ENCODE peak calls at places on chromosomes 6 and 20, in five cellular contexts. Q is GM12878, D is HepG2, A is HCT116, C is K562. F is an unnamed sample.

GRCh38 chr20:44080646-44081267 is 106.2 kb downstream of the JPH2 start:
- DNase-seq in C (peak; percentile 79), A (peak; percentile 68), D (peak; percentile 79), Q (peak; percentile 55), F (peak; percentile 87)

GRCh38 chr20:3783068-3783489 is 1.8 kb upstream of the SPEF1 start:
- DNase-seq in D (no peak), Q (no peak), A (no peak), C (no peak), F (no peak)

GRCh38 chr6:125858427-125859320 is 67.9 kb downstream of the NCOA7 start:
- DNase-seq in C (peak; percentile 85), A (peak; percentile 42), D (peak; percentile 80), Q (no peak), F (peak; percentile 86)

GRCh38 chr6:130366011-130366963 is at the start of gene TMEM200A:
- DNase-seq in D (no peak), C (no peak), A (no peak), Q (no peak), F (no peak)

GRCh38 chr6:81808834-81809598 is 56.5 kb upstream of the TENT5A start:
- DNase-seq in D (no peak), C (no peak), A (no peak), Q (no peak), F (no peak)

GRCh38 chr20:48791666-48792071 is 36.1 kb downstream of the PREX1 start:
- DNase-seq in Q (no peak), A (no peak), C (no peak), D (no peak), F (peak; percentile 74)

GRCh38 chr6:25301358-25301757 is 22.2 kb downstream of the CARMIL1 start:
- DNase-seq in D (no peak), Q (no peak), A (no peak), C (no peak), F (no peak)

GRCh38 chr20:41172296-41173140 is 35.2 kb downstream of the PLCG1 start:
- DNase-seq in A (no peak), Q (no peak), D (no peak), C (no peak), F (no peak)

GRCh38 chr6:56724455-56724854 is 81.8 kb upstream of the DST start:
- DNase-seq in Q (no peak), A (no peak), C (no peak), D (no peak), F (no peak)

GRCh38 chr6:11734861-11735652 is 43.5 kb downstream of the ADTRP start:
- DNase-seq in C (no peak), Q (no peak), D (no peak), A (no peak), F (peak; percentile 91)

GRCh38 chr6:89655122-89655521 is 16.6 kb upstream of the LYRM2 start:
- DNase-seq in C (no peak), D (no peak), Q (no peak), A (no peak), F (no peak)

GRCh38 chr6:39191236-39191930 is 37.9 kb downstream of the KCNK5 start:
- DNase-seq in D (no peak), A (no peak), C (no peak), Q (no peak), F (no peak)

GRCh38 chr6:72649032-72649984 is 27.4 kb downstream of the KCNQ5 start:
- DNase-seq in C (no peak), D (no peak), A (no peak), Q (peak; percentile 58), F (peak; percentile 12)

GRCh38 chr6:98875375-98875774 is 41.0 kb downstream of the POU3F2 start:
- DNase-seq in C (no peak), D (no peak), Q (no peak), A (no peak), F (no peak)

GRCh38 chr20:31566658-31567379 is 38.3 kb upstream of the ID1 start:
- DNase-seq in D (no peak), Q (no peak), A (peak; percentile 75), C (no peak), F (no peak)

GRCh38 chr6:164109770-164110140 is 695.2 kb downstream of the QKI start:
- DNase-seq in C (peak; percentile 25), D (no peak), A (no peak), Q (no peak), F (no peak)

GRCh38 chr6:135728589-135728988 is 122.9 kb upstream of the PDE7B start:
- DNase-seq in Q (no peak), A (no peak), C (no peak), D (no peak), F (no peak)

GRCh38 chr6:133286765-133287164 is 45.6 kb downstream of the EYA4 start:
- DNase-seq in D (no peak), C (peak; percentile 2), A (no peak), Q (no peak), F (peak; percentile 37)

GRCh38 chr20:63578224-63579016 is 4.4 kb upstream of the HELZ2 start:
- DNase-seq in C (no peak), A (no peak), Q (no peak), D (no peak), F (no peak)

GRCh38 chr6:5746392-5747140 is 260.2 kb downstream of the NRN1 start:
- DNase-seq in Q (no peak), D (no peak), C (peak; percentile 28), A (no peak), F (peak; percentile 11)

GRCh38 chr6:34143884-34144580 is 1.9 kb downstream of the GRM4 start:
- DNase-seq in A (no peak), D (peak; percentile 24), C (peak; percentile 75), Q (no peak), F (peak; percentile 28)

GRCh38 chr6:12371151-12371550 is 81.0 kb downstream of the EDN1 start:
- DNase-seq in A (no peak), Q (no peak), C (no peak), D (no peak), F (no peak)

GRCh38 chr20:37095108-37095608 is 639 bp downstream of the RBL1 start:
- DNase-seq in A (no peak), Q (no peak), C (peak; percentile 65), D (peak; percentile 41), F (no peak)

GRCh38 chr6:24078200-24078599 is 47.8 kb upstream of the NRSN1 start:
- DNase-seq in C (no peak), A (no peak), Q (no peak), D (no peak), F (no peak)

DNA sequence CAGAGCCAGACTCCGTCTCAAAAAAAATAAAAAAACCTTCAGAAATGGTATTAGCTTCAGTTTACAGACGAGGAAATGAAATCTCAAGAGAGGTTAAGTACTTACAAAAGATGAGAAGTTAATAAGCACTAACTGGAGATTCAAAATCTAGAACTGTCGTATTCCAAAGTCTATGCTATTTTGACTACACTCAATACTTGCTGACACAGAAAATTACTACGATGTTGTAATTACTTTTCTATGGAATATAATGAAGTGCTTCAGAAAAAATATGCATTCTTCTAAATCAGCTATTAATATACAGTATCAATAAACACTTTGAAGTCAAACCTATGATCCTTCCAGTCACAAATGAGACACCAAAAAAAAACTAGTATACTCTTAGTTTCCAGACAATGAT is 12.2 kb downstream of the REPS1 start:
- DNase-seq in C (no peak), D (no peak), A (no peak), Q (no peak), F (no peak)
- TF ChIP-seq JUND in C (no peak), D (no peak), A (no peak), Q (no peak), F (no peak)

DNA sequence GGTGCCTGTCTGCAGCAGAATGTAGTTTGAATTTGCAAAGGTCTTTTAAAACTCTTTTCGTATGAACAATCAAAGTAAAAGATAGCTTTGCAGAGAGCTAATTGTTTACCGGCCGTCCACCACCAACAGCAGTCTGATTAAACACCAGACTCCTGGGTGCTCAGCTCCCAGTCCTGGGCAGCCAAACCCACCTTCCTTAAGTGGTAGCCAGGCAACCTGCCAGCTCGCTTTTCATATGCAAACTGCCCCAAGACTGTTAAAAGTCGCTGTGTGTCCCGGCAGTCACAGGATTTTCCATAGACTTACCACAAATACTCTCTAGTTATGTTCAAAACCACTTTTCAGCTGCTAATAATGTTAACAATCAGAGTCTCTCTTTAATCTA is 849 bp downstream of the THBS2 start:
- DNase-seq in C (no peak), Q (no peak), D (no peak), A (no peak), F (no peak)
- TF ChIP-seq JUND in C (no peak), Q (no peak), D (no peak), A (no peak), F (no peak)

DNA sequence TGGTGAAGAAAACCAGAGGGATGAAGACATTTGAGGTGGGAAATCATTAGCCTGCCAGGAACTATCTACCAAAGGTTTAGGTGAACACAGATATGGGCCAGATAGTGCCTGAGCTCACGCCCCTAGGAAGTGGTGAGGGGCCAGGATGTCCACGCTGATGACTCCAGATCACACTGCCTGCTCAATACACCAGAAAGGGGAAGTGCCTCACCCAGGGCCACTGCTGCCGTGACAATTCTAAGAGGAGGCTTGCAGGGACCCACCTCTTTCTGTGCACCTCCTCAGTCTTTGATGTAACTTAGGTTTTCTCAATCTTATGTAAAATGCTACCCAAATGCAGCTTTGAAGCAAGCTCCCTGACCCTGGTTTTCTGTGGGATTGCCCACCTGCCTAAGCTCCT is 5.4 kb upstream of the RAB44 start:
- DNase-seq in A (no peak), Q (no peak), D (no peak), C (no peak), F (no peak)
- TF ChIP-seq JUND in A (no peak), Q (no peak), D (no peak), C (no peak), F (no peak)

GRCh38 chr6:166307981-166308768 is at the start of gene PRR18:
- DNase-seq in Q (peak; percentile 42), A (no peak), C (no peak), D (no peak), F (peak; percentile 37)
- TF ChIP-seq JUND in Q (no peak), A (no peak), C (no peak), D (no peak), F (no peak)

F was measured in T47D.